ENCODE peak calls at places on chromosomes 4 and X, in nine cellular contexts. A, J, R, C, N, W, X, Y and K are unnamed samples.

GRCh38 chr4:172736046-172736445 is 432.6 kb upstream of the GALNT7 start:
- DNase-seq in W (no peak), X (no peak), A (no peak), J (no peak), Y (no peak), N (no peak), C (no peak), R (no peak), K (no peak)

GRCh38 chr4:64564126-64564525 is 154.9 kb upstream of the TECRL start:
- DNase-seq in C (no peak), N (no peak), W (no peak), X (no peak), A (no peak), J (no peak), R (no peak), Y (no peak), K (no peak)

GRCh38 chr4:105352826-105353225 is 121.0 kb downstream of the PPA2 start:
- DNase-seq in Y (no peak), X (no peak), J (no peak), W (no peak), A (no peak), R (no peak), N (no peak), C (no peak), K (no peak)

GRCh38 chr4:125085-125820 is 952 bp downstream of the ZNF718 start:
- DNase-seq in W (peak), C (peak), Y (peak), N (peak), J (peak), R (peak), A (no peak), X (peak), K (peak)

GRCh38 chrX:37060999-37061398 is 52.8 kb downstream of the FAM47C start:
- DNase-seq in X (no peak), C (no peak), R (no peak), J (no peak), W (no peak), N (peak), Y (peak), A (no peak), K (no peak)

GRCh38 chrX:30957753-30958152 is 68.7 kb upstream of the TAB3 start:
- DNase-seq in W (no peak), A (no peak), C (no peak), X (no peak), R (no peak), N (no peak), Y (no peak), J (no peak), K (no peak)

GRCh38 chr4:55216871-55217635 is 91.7 kb upstream of the KDR start:
- DNase-seq in R (no peak), Y (no peak), C (no peak), J (no peak), A (no peak), X (no peak), W (no peak), N (no peak), K (no peak)

GRCh38 chr4:54254116-54254914 is 25.2 kb downstream of the PDGFRA start:
- DNase-seq in X (no peak), A (no peak), C (no peak), W (no peak), N (no peak), J (no peak), Y (no peak), R (no peak), K (no peak)

GRCh38 chrX:54246866-54247265 is 63.8 kb upstream of the FAM120C start:
- DNase-seq in Y (no peak), W (no peak), A (no peak), X (no peak), R (no peak), J (no peak), C (no peak), N (no peak), K (no peak)

GRCh38 chrX:40111868-40112267 is 14.1 kb upstream of the BCOR start:
- DNase-seq in N (no peak), Y (no peak), R (no peak), A (no peak), X (no peak), W (no peak), C (no peak), J (no peak), K (no peak)

GRCh38 chr4:173025131-173025530 is 143.5 kb upstream of the GALNT7 start:
- DNase-seq in N (peak), Y (peak), A (no peak), C (no peak), W (no peak), J (peak), R (no peak), X (peak), K (no peak)

GRCh38 chrX:24956828-24957227 is 58.9 kb downstream of the ARX start:
- DNase-seq in Y (peak), C (no peak), R (no peak), N (no peak), J (no peak), A (no peak), X (no peak), W (no peak), K (no peak)

GRCh38 chr4:25861951-25862410 is 807 bp downstream of the SEL1L3 start:
- DNase-seq in A (no peak), J (no peak), N (peak), R (peak), Y (no peak), C (no peak), X (no peak), W (peak), K (no peak)

GRCh38 chr4:41209187-41209586 is 5.2 kb downstream of the APBB2 start:
- DNase-seq in R (no peak), W (no peak), J (no peak), Y (no peak), C (no peak), A (no peak), N (no peak), X (no peak), K (no peak)

GRCh38 chr4:53925050-53925605 is 139.3 kb downstream of the CHIC2 start:
- DNase-seq in A (no peak), J (no peak), X (no peak), Y (no peak), C (no peak), W (no peak), R (no peak), N (no peak), K (no peak)

GRCh38 chr4:18937746-18938145 is 916.2 kb upstream of the LCORL start:
- DNase-seq in X (no peak), A (no peak), Y (no peak), W (no peak), J (no peak), N (no peak), R (no peak), C (no peak), K (no peak)

GRCh38 chr4:18938343-18939109 is 917.0 kb upstream of the LCORL start:
- DNase-seq in Y (no peak), C (no peak), W (no peak), R (no peak), X (no peak), J (no peak), N (no peak), A (no peak), K (no peak)

GRCh38 chr4:169064281-169064680 is 54.2 kb upstream of the CBR4 start:
- DNase-seq in J (no peak), R (no peak), Y (no peak), C (no peak), N (no peak), W (no peak), X (no peak), A (no peak), K (no peak)

GRCh38 chrX:75623535-75623934 is 100.7 kb upstream of the ZDHHC15 start:
- DNase-seq in N (peak), Y (no peak), A (no peak), J (no peak), R (no peak), X (no peak), W (no peak), C (no peak), K (no peak)

GRCh38 chrX:31333181-31333831 is 261.5 kb upstream of the FTHL17 start:
- DNase-seq in N (no peak), C (no peak), A (no peak), J (no peak), W (no peak), Y (no peak), X (no peak), R (no peak), K (no peak)

GRCh38 chrX:83860846-83861245 is at the start of gene CYLC1:
- DNase-seq in J (no peak), Y (no peak), X (no peak), N (no peak), A (no peak), C (no peak), W (no peak), R (no peak), K (no peak)

GRCh38 chrX:22163306-22163705 is 109.4 kb upstream of the CBLL2 start:
- DNase-seq in N (no peak), Y (no peak), W (no peak), C (no peak), R (no peak), J (no peak), X (no peak), A (no peak), K (no peak)

GRCh38 chr4:56874166-56874565 is 33.5 kb upstream of the REST start:
- DNase-seq in X (no peak), W (no peak), C (no peak), N (no peak), Y (no peak), R (no peak), J (no peak), A (no peak), K (no peak)

GRCh38 chrX:132384301-132384700 is 104.5 kb downstream of the MBNL3 start:
- DNase-seq in W (no peak), Y (no peak), A (no peak), R (no peak), C (no peak), J (no peak), N (no peak), X (no peak), K (no peak)

GRCh38 chr4:145779319-145779801 is 99.4 kb downstream of the C4orf51 start:
- DNase-seq in Y (no peak), C (no peak), J (no peak), W (no peak), A (no peak), N (no peak), X (no peak), R (no peak), K (no peak)